ENCODE peak calls at places on chromosomes 16 and 17, in six cellular contexts. R, T, S, M, G and L are unnamed samples.

GRCh38 chr16:85755929-85756768 is 5.3 kb upstream of the C16orf74 start:
- DNase-seq in M (no peak), G (no peak), R (no peak), T (no peak), S (no peak), L (no peak)

GRCh38 chr17:61225178-61225577 is 174.5 kb upstream of the TBX2 start:
- DNase-seq in S (no peak), M (no peak), G (no peak), T (no peak), R (no peak), L (no peak)

GRCh38 chr17:29747660-29748059 is 124.9 kb upstream of the CORO6 start:
- DNase-seq in S (no peak), R (no peak), G (no peak), T (no peak), M (no peak), L (no peak)

GRCh38 chr17:75849724-75850123 is 5.4 kb downstream of the WBP2 start:
- DNase-seq in S (peak; percentile 25), T (no peak), G (no peak), R (no peak), M (no peak), L (no peak)

GRCh38 chr17:21177401-21177800 is 36.6 kb downstream of the TMEM11 start:
- DNase-seq in T (no peak), R (no peak), M (no peak), G (no peak), S (no peak), L (peak; percentile 41)

GRCh38 chr16:82368041-82368440 is 198.0 kb upstream of the MPHOSPH6 start:
- DNase-seq in T (peak; percentile 52), G (peak; percentile 65), R (peak; percentile 6), S (peak; percentile 76), M (no peak), L (peak; percentile 72)

GRCh38 chr17:79930077-79930785 is 91.0 kb upstream of the CBX4 start:
- DNase-seq in S (no peak), T (no peak), G (no peak), M (no peak), R (no peak), L (no peak)

GRCh38 chr16:31402687-31403086 is 9.6 kb downstream of the ITGAD start:
- DNase-seq in S (no peak), T (peak; percentile 30), R (no peak), M (no peak), G (no peak), L (no peak)

GRCh38 chr17:53707546-53707945 is 115.2 kb upstream of the KIF2B start:
- DNase-seq in R (no peak), M (no peak), G (no peak), T (no peak), S (no peak), L (no peak)

GRCh38 chr16:23903001-23903414 is 67.2 kb downstream of the PRKCB start:
- DNase-seq in R (no peak), T (peak; percentile 73), M (no peak), S (no peak), G (no peak), L (no peak)

GRCh38 chr17:17959520-17960361 is 12.5 kb downstream of the TOM1L2 start:
- DNase-seq in S (no peak), M (peak; percentile 46), R (no peak), G (no peak), T (no peak), L (no peak)

GRCh38 chr17:75502072-75502745 is 13.1 kb downstream of the CASKIN2 start:
- DNase-seq in G (no peak), T (no peak), M (no peak), S (peak; percentile 26), R (no peak), L (no peak)